ENCODE peak calls at places on chromosomes 16 and 17, in eight cellular contexts. Y, J, Q, R, O, W, V and Z are unnamed samples.

GRCh38 chr17:7823581-7824001 is 10.4 kb upstream of the KDM6B start:
- DNase-seq in Y (no peak), J (no peak), Q (no peak), R (no peak), O (no peak), W (no peak), V (no peak), Z (no peak)

GRCh38 chr17:6862822-6863221 is 31.3 kb upstream of the TEKT1 start:
- DNase-seq in Y (peak), J (no peak), Q (no peak), R (no peak), O (no peak), W (no peak), V (no peak), Z (no peak)

GRCh38 chr17:2082003-2082862 is 27.3 kb downstream of the HIC1 start:
- DNase-seq in Y (no peak), J (peak), Q (no peak), R (no peak), O (no peak), W (no peak), V (no peak), Z (no peak)

GRCh38 chr16:75288596-75289120 is 37.2 kb upstream of the BCAR1 start:
- DNase-seq in Y (no peak), J (no peak), Q (no peak), R (no peak), O (no peak), W (peak), V (no peak), Z (no peak)

GRCh38 chr16:58413359-58413758 is 21.1 kb downstream of the GINS3 start:
- DNase-seq in Y (no peak), J (no peak), Q (no peak), R (no peak), O (no peak), W (no peak), V (no peak), Z (no peak)

GRCh38 chr17:45316271-45317112 is at the start of gene MAP3K14:
- DNase-seq in Y (peak), J (peak), Q (peak), R (peak), O (peak), W (peak), V (peak), Z (no peak)

GRCh38 chr17:14019186-14019956 is 49.9 kb upstream of the COX10 start:
- DNase-seq in Y (no peak), J (peak), Q (peak), R (no peak), O (no peak), W (no peak), V (no peak), Z (peak)

GRCh38 chr17:16980061-16980460 is 8.1 kb upstream of the TNFRSF13B start:
- DNase-seq in Y (no peak), J (no peak), Q (no peak), R (no peak), O (no peak), W (no peak), V (no peak), Z (no peak)

GRCh38 chr16:62665269-62665668 is 629.0 kb upstream of the CDH8 start:
- DNase-seq in Y (no peak), J (no peak), Q (no peak), R (no peak), O (no peak), W (no peak), V (no peak), Z (no peak)

GRCh38 chr17:50660042-50660886 is 25.6 kb downstream of the ABCC3 start:
- DNase-seq in Y (no peak), J (peak), Q (peak), R (no peak), O (no peak), W (no peak), V (no peak), Z (no peak)

GRCh38 chr17:55286681-55287589 is 22.2 kb downstream of the HLF start:
- DNase-seq in Y (peak), J (peak), Q (no peak), R (peak), O (no peak), W (no peak), V (no peak), Z (no peak)

GRCh38 chr17:57927048-57927723 is 28.0 kb downstream of the CUEDC1 start:
- DNase-seq in Y (no peak), J (peak), Q (no peak), R (peak), O (no peak), W (no peak), V (peak), Z (no peak)

GRCh38 chr17:3804503-3804931 is 3.5 kb upstream of the ITGAE start:
- DNase-seq in Y (peak), J (peak), Q (no peak), R (no peak), O (no peak), W (no peak), V (no peak), Z (no peak)

GRCh38 chr16:89633064-89633631 is 19.7 kb downstream of the DPEP1 start:
- DNase-seq in Y (no peak), J (peak), Q (no peak), R (no peak), O (no peak), W (no peak), V (no peak), Z (peak)

GRCh38 chr16:86909359-86910145 is 331.2 kb downstream of the FOXL1 start:
- DNase-seq in Y (no peak), J (no peak), Q (no peak), R (no peak), O (no peak), W (no peak), V (no peak), Z (no peak)

GRCh38 chr16:50313596-50314483 is 47.5 kb downstream of the ADCY7 start:
- DNase-seq in Y (peak), J (peak), Q (no peak), R (peak), O (peak), W (peak), V (peak), Z (no peak)

GRCh38 chr17:65005858-65006257 is 50.7 kb downstream of the GNA13 start:
- DNase-seq in Y (no peak), J (no peak), Q (no peak), R (no peak), O (no peak), W (no peak), V (no peak), Z (no peak)

GRCh38 chr16:77816293-77816692 is 27.9 kb downstream of the VAT1L start:
- DNase-seq in Y (peak), J (peak), Q (no peak), R (peak), O (no peak), W (no peak), V (no peak), Z (no peak)

GRCh38 chr16:6955303-6955702 is 377.3 kb upstream of the RBFOX1 start:
- DNase-seq in Y (no peak), J (no peak), Q (no peak), R (no peak), O (no peak), W (no peak), V (no peak), Z (no peak)

GRCh38 chr16:6958184-6958583 is 374.5 kb upstream of the RBFOX1 start:
- DNase-seq in Y (no peak), J (no peak), Q (no peak), R (no peak), O (no peak), W (no peak), V (no peak), Z (no peak)

GRCh38 chr16:6956511-6956910 is 376.1 kb upstream of the RBFOX1 start:
- DNase-seq in Y (no peak), J (no peak), Q (no peak), R (no peak), O (no peak), W (no peak), V (no peak), Z (no peak)

GRCh38 chr16:6961704-6962103 is 370.9 kb upstream of the RBFOX1 start:
- DNase-seq in Y (no peak), J (no peak), Q (no peak), R (no peak), O (no peak), W (no peak), V (no peak), Z (no peak)

DNA sequence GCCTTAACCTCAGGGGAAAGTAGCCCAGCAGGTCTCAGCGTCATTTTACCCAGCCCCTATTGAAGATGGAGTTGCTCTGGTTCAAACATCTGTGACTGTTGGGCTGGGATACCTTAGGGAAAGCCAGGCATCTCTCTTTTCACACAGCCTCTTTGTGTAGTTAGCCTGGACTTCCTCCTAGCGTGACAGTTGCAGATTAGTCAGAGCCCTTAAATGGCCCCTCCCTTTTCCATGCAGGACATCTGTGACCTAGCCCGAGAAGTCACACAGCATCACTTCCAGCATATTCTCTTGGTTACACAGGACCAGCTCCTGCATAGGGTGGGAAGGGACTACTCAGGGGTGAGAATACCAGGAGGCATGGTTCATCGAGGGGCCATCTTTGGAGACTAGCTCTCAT is 375.0 kb upstream of the RBFOX1 start:
- DNase-seq in Y (no peak), J (no peak), Q (no peak), R (no peak), O (no peak), W (no peak), V (no peak), Z (no peak)
- TF ChIP-seq POLR2A in Y (no peak), J (no peak), Q (no peak), R (no peak), O (no peak), W (no peak), V (no peak), Z (no peak)

GRCh38 chr17:75460295-75460694 is 3.9 kb downstream of the TMEM94 start:
- DNase-seq in Y (no peak), J (no peak), Q (no peak), R (no peak), O (no peak), W (no peak), V (no peak), Z (no peak)

GRCh38 chr17:75457047-75457654 is 716 bp downstream of the TMEM94 start:
- DNase-seq in Y (no peak), J (peak), Q (peak), R (no peak), O (no peak), W (no peak), V (peak), Z (no peak)

GRCh38 chr17:75456417-75457046 is at the start of gene TMEM94:
- DNase-seq in Y (peak), J (peak), Q (peak), R (peak), O (peak), W (peak), V (peak), Z (peak)

GRCh38 chr17:75459246-75459589 is 2.8 kb downstream of the TMEM94 start:
- DNase-seq in Y (no peak), J (no peak), Q (no peak), R (no peak), O (no peak), W (no peak), V (no peak), Z (no peak)

GRCh38 chr17:75459590-75460267 is 3.3 kb downstream of the TMEM94 start:
- DNase-seq in Y (no peak), J (no peak), Q (no peak), R (peak), O (no peak), W (peak), V (no peak), Z (no peak)
- TF ChIP-seq POLR2A in Y (no peak), J (no peak), Q (no peak), R (no peak), O (no peak), W (no peak), V (no peak), Z (no peak)

GRCh38 chr16:64159986-64160385 is 961.9 kb downstream of the CDH11 start:
- DNase-seq in Y (no peak), J (no peak), Q (no peak), R (no peak), O (no peak), W (no peak), V (no peak), Z (no peak)

GRCh38 chr16:64167851-64168770 is 953.8 kb downstream of the CDH11 start:
- DNase-seq in Y (no peak), J (no peak), Q (no peak), R (no peak), O (no peak), W (no peak), V (no peak), Z (no peak)

GRCh38 chr16:64158941-64159588 is 962.8 kb downstream of the CDH11 start:
- DNase-seq in Y (no peak), J (no peak), Q (no peak), R (no peak), O (no peak), W (no peak), V (no peak), Z (no peak)

GRCh38 chr16:64165368-64165767 is 956.5 kb downstream of the CDH11 start:
- DNase-seq in Y (no peak), J (no peak), Q (no peak), R (no peak), O (no peak), W (no peak), V (no peak), Z (no peak)

GRCh38 chr16:64162613-64163375 is 959.1 kb downstream of the CDH11 start:
- DNase-seq in Y (no peak), J (no peak), Q (no peak), R (no peak), O (no peak), W (no peak), V (no peak), Z (no peak)
- TF ChIP-seq POLR2A in Y (no peak), J (no peak), Q (no peak), R (no peak), O (no peak), W (no peak), V (no peak), Z (no peak)

GRCh38 chr16:27786221-27786848 is 236.4 kb downstream of the KATNIP start:
- DNase-seq in Y (no peak), J (no peak), Q (no peak), R (no peak), O (no peak), W (no peak), V (no peak), Z (no peak)
- TF ChIP-seq POLR2A in Y (no peak), J (no peak), Q (no peak), R (no peak), O (no peak), W (no peak), V (no peak), Z (no peak)

GRCh38 chr16:67934306-67935095 is 2.1 kb downstream of the PSMB10 start:
- DNase-seq in Y (peak), J (no peak), Q (peak), R (no peak), O (no peak), W (no peak), V (no peak), Z (no peak)
- TF ChIP-seq POLR2A in Y (no peak), J (no peak), Q (no peak), R (no peak), O (no peak), W (no peak), V (no peak), Z (no peak)